ENCODE peak calls at places on chromosomes 3 and 15, in four cellular contexts. B is HepG2, W is HEK293T, H is WTC11. E is an unnamed sample.

GRCh38 chr3:5690904-5691532 is 503.5 kb downstream of the EDEM1 start:
- DNase-seq in B (no peak), W (no peak), H (no peak), E (no peak)

GRCh38 chr3:123740391-123740822 is 143.7 kb downstream of the MYLK start:
- DNase-seq in B (no peak), W (no peak), H (no peak), E (no peak)

GRCh38 chr15:74291101-74292071 is 55.3 kb downstream of the CCDC33 start:
- DNase-seq in B (peak), W (peak), H (peak), E (peak)

GRCh38 chr3:139745831-139746230 is 68.1 kb upstream of the NMNAT3 start:
- DNase-seq in B (peak), W (no peak), H (no peak), E (no peak)

GRCh38 chr3:184154909-184155643 is at the start of gene DVL3:
- DNase-seq in B (peak), W (peak), H (peak), E (peak)

GRCh38 chr3:101329016-101329673 is 8.8 kb upstream of the IMPG2 start:
- DNase-seq in B (no peak), W (no peak), H (no peak), E (no peak)

GRCh38 chr3:14324224-14324944 is 78.0 kb upstream of the SLC6A6 start:
- DNase-seq in B (no peak), W (no peak), H (no peak), E (no peak)

GRCh38 chr3:141231923-141232861 is 567 bp downstream of the PXYLP1 start:
- DNase-seq in B (no peak), W (peak), H (peak), E (peak)

GRCh38 chr3:176650478-176650877 is 546.8 kb downstream of the TBL1XR1 start:
- DNase-seq in B (no peak), W (peak), H (no peak), E (peak)

GRCh38 chr3:37935756-37936666 is 54.6 kb upstream of the VILL start:
- DNase-seq in B (peak), W (no peak), H (no peak), E (no peak)

GRCh38 chr3:159151130-159151529 is 349.3 kb downstream of the MFSD1 start:
- DNase-seq in B (no peak), W (no peak), H (no peak), E (no peak)

DNA sequence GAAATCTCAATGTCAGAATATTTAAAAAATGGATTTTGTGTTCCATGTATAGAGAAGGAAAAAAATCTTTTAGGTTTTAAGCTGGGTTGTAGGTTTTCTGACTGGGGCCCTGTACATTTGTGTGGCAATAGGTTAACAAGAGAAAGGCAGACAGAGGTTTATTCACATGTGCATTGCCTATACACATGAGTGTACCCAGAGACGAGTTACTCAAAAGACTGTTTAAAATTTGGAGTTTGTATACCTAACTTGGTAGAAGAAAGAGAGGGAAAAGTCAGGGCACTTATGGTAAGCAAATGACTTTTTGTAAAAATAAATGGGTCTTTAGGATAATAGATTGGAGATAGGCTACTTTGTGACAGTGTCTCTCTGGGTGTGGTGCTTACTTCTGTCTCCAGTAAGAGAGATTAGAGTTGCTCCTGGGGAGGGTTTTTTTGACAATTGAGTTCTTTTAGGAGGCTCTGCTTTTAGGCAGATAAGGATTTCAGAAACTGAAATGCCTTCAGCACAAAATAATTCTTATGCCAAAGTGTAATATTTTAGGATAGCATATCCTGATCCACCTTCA is 225.2 kb downstream of the TCF12 start:
- DNase-seq in B (no peak), W (no peak), H (no peak), E (no peak)
- TF ChIP-seq ELF4 in B (no peak), W (no peak), H (no peak), E (no peak)

GRCh38 chr3:64053581-64053980 is 30.3 kb upstream of the PSMD6 start:
- DNase-seq in B (no peak), W (no peak), H (no peak), E (no peak)

GRCh38 chr3:64057231-64057630 is 33.9 kb upstream of the PSMD6 start:
- DNase-seq in B (no peak), W (no peak), H (no peak), E (no peak)

GRCh38 chr3:64054488-64054887 is 31.2 kb upstream of the PSMD6 start:
- DNase-seq in B (no peak), W (no peak), H (no peak), E (no peak)

GRCh38 chr3:64056616-64057165 is 33.4 kb upstream of the PSMD6 start:
- DNase-seq in B (no peak), W (no peak), H (no peak), E (no peak)

DNA sequence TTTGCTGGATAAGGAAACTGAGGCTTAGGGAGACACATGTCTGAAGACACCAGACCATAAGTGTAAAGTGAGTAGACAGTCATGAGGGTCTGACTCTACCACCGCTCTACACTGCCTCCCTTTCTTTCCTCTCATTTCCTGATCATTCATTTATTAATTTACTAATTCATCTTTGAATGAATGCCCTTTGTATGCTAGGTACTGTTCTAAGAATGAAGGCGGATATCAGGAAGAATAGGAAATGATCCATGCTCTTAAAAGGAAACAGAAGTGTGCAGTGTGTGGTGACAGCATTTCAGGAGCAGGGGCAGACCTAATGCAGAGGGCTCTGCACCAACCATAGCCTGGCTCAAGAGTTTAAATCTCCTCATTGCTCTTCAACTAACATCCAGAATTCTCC is 31.8 kb upstream of the PSMD6 start:
- DNase-seq in B (no peak), W (no peak), H (no peak), E (no peak)
- TF ChIP-seq ELF4 in B (no peak), W (no peak), H (no peak), E (no peak)

GRCh38 chr3:72195895-72196294 is 410.9 kb upstream of the PROK2 start:
- DNase-seq in B (no peak), W (no peak), H (no peak), E (no peak)

GRCh38 chr3:72194464-72194857 is 409.5 kb upstream of the PROK2 start:
- DNase-seq in B (no peak), W (no peak), H (no peak), E (no peak)

GRCh38 chr3:72199530-72199929 is 414.6 kb upstream of the PROK2 start:
- DNase-seq in B (no peak), W (no peak), H (no peak), E (no peak)

GRCh38 chr3:72193768-72194463 is 409.0 kb upstream of the PROK2 start:
- DNase-seq in B (no peak), W (no peak), H (no peak), E (no peak)

DNA sequence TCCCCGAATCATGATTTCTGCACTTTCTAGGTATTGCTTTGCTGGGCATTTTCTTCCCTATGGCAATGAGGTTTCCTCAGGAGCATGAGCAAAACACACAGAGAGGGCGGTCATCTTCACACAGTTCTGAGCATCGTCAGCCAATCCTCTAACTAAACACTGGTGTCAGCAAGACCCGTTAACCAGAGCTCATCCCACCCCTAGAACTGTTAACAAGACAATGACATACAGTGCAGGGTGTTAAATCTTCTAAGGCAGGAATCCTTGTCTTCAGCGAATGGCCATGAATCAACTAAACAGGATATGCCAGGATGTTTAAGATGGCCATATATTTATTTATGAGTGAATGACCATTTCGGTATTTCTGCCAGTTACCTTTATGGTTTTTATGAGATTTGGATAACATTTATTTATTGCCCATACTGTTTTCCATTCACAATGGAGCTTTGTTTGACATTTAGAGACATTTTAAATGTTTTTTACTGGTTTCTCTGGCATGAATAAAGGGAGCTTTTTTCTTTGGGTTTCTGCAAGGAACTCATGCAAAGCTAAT is 411.5 kb upstream of the PROK2 start:
- DNase-seq in B (no peak), W (no peak), H (no peak), E (no peak)
- TF ChIP-seq ELF4 in B (no peak), W (no peak), H (no peak), E (no peak)

GRCh38 chr3:193231201-193231600 is 9.8 kb upstream of the PLAAT1 start:
- DNase-seq in B (no peak), W (no peak), H (no peak), E (no peak)
- TF ChIP-seq ELF4 in B (no peak), W (no peak), H (no peak), E (no peak)

GRCh38 chr15:82750831-82751181 is 41.1 kb upstream of the AP3B2 start:
- DNase-seq in B (no peak), W (peak), H (no peak), E (peak)
- TF ChIP-seq ELF4 in B (no peak), W (no peak), H (no peak), E (no peak)

GRCh38 chr3:150376001-150376848 is 31.9 kb upstream of the TSC22D2 start:
- DNase-seq in B (peak), W (no peak), H (no peak), E (no peak)
- TF ChIP-seq ELF4 in B (no peak), W (no peak), H (no peak), E (no peak)

GRCh38 chr3:186643493-186643892 is 3.3 kb downstream of the FETUB start:
- DNase-seq in B (no peak), W (no peak), H (no peak), E (no peak)

GRCh38 chr3:186640473-186640818 is 247 bp downstream of the FETUB start:
- DNase-seq in B (no peak), W (no peak), H (no peak), E (no peak)

GRCh38 chr3:186642014-186642413 is 1.8 kb downstream of the FETUB start:
- DNase-seq in B (no peak), W (no peak), H (no peak), E (no peak)

GRCh38 chr3:186639778-186640472 is at the start of gene FETUB:
- DNase-seq in B (no peak), W (no peak), H (no peak), E (no peak)

DNA sequence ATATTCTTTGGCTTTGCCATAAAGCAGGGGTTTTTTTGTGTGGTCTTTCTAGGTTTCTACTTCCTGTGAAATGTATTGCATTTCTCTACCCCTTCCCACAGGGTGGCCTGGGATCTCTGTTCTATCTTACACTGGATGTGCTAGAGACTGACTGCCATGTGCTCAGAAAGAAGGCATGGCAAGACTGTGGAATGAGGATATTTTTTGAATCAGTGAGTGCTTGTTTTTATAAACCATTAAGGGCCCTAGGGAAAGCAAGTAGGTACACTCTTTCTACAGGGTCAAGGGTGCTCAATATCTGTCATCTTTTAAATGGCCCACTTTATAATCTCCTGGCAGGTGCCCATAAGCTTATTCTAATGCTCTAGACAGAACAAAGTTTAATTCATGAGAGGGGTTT is 730 bp downstream of the FETUB start:
- DNase-seq in B (no peak), W (no peak), H (no peak), E (no peak)
- TF ChIP-seq ELF4 in B (no peak), W (no peak), H (no peak), E (no peak)

GRCh38 chr15:99303881-99304280 is 52.6 kb downstream of the LRRC28 start:
- DNase-seq in B (peak), W (no peak), H (no peak), E (no peak)

GRCh38 chr15:99307735-99308134 is 56.5 kb downstream of the LRRC28 start:
- DNase-seq in B (no peak), W (no peak), H (no peak), E (no peak)

GRCh38 chr15:99310745-99311144 is 59.5 kb downstream of the LRRC28 start:
- DNase-seq in B (no peak), W (no peak), H (no peak), E (no peak)

GRCh38 chr15:99305761-99306505 is 54.7 kb downstream of the LRRC28 start:
- DNase-seq in B (peak), W (peak), H (no peak), E (no peak)

GRCh38 chr15:99306694-99307338 is 55.5 kb downstream of the LRRC28 start:
- DNase-seq in B (peak), W (peak), H (no peak), E (no peak)
- TF ChIP-seq ELF4 in B (no peak), W (no peak), H (no peak), E (no peak)

E was measured in K562.